ENCODE peak calls at places on chromosome 12, in ten cellular contexts. Y, M, I, Z, D, R, E, C, X and P are unnamed samples.

GRCh38 chr12:51247523-51248206 is 9.0 kb downstream of the DAZAP2 start:
- DNase-seq in Y (no peak), M (no peak), I (no peak), Z (no peak), D (no peak), R (no peak), E (no peak), C (no peak), X (peak; percentile 9), P (no peak)

GRCh38 chr12:52087961-52088820 is 8.7 kb downstream of the SMIM41 start:
- DNase-seq in Y (no peak), M (peak; percentile 11), I (no peak), Z (no peak), D (no peak), R (no peak), E (no peak), C (no peak), X (no peak), P (no peak)

GRCh38 chr12:11941601-11942360 is 129.0 kb upstream of the BCL2L14 start:
- DNase-seq in Y (no peak), M (no peak), I (peak; percentile 86), Z (no peak), D (no peak), R (no peak), E (no peak), C (no peak), X (no peak), P (no peak)

GRCh38 chr12:39440781-39441180 is 2.1 kb downstream of the KIF21A start:
- DNase-seq in Y (no peak), M (no peak), I (no peak), Z (no peak), D (no peak), R (no peak), E (no peak), C (no peak), X (no peak), P (no peak)

GRCh38 chr12:99260597-99260996 is 387.0 kb upstream of the GARIN6 start:
- DNase-seq in Y (no peak), M (no peak), I (no peak), Z (no peak), D (no peak), R (no peak), E (no peak), C (no peak), X (no peak), P (no peak)

GRCh38 chr12:52528641-52529143 is 8.5 kb upstream of the KRT5 start:
- DNase-seq in Y (no peak), M (no peak), I (no peak), Z (no peak), D (no peak), R (peak; percentile 62), E (peak; percentile 63), C (no peak), X (no peak), P (no peak)

GRCh38 chr12:13203028-13203922 is 6.7 kb downstream of the EMP1 start:
- DNase-seq in Y (no peak), M (peak; percentile 8), I (no peak), Z (no peak), D (no peak), R (no peak), E (no peak), C (no peak), X (no peak), P (no peak)

GRCh38 chr12:116182359-116183063 is 95.0 kb downstream of the MED13L start:
- DNase-seq in Y (no peak), M (no peak), I (no peak), Z (no peak), D (no peak), R (no peak), E (no peak), C (no peak), X (no peak), P (no peak)

GRCh38 chr12:89863332-89863938 is 154.8 kb upstream of the ATP2B1 start:
- DNase-seq in Y (peak; percentile 52), M (no peak), I (no peak), Z (no peak), D (peak; percentile 64), R (no peak), E (no peak), C (peak; percentile 71), X (no peak), P (no peak)

GRCh38 chr12:66633676-66634075 is 45.2 kb downstream of the GRIP1 start:
- DNase-seq in Y (no peak), M (no peak), I (no peak), Z (no peak), D (no peak), R (no peak), E (no peak), C (no peak), X (no peak), P (no peak)

GRCh38 chr12:127480775-127481314 is 786.1 kb upstream of the TMEM132C start:
- DNase-seq in Y (no peak), M (no peak), I (no peak), Z (no peak), D (no peak), R (no peak), E (no peak), C (no peak), X (no peak), P (no peak)

GRCh38 chr12:114636723-114637480 is 47.1 kb downstream of the TBX3 start:
- DNase-seq in Y (no peak), M (no peak), I (no peak), Z (peak; percentile 47), D (no peak), R (no peak), E (no peak), C (no peak), X (no peak), P (no peak)

GRCh38 chr12:53750812-53751335 is 905 bp downstream of the CISTR start:
- DNase-seq in Y (no peak), M (no peak), I (peak; percentile 50), Z (no peak), D (no peak), R (no peak), E (no peak), C (no peak), X (no peak), P (no peak)

GRCh38 chr12:26831959-26832816 is 806 bp downstream of the ITPR2 start:
- DNase-seq in Y (peak; percentile 47), M (peak; percentile 56), I (no peak), Z (peak; percentile 71), D (peak; percentile 72), R (peak; percentile 85), E (peak; percentile 37), C (peak; percentile 71), X (peak; percentile 71), P (peak; percentile 31)

GRCh38 chr12:24814379-24815086 is 134.4 kb downstream of the BCAT1 start:
- DNase-seq in Y (no peak), M (no peak), I (no peak), Z (no peak), D (no peak), R (no peak), E (no peak), C (no peak), X (no peak), P (no peak)

GRCh38 chr12:95231190-95231589 is 13.6 kb downstream of the VEZT start:
- DNase-seq in Y (no peak), M (no peak), I (no peak), Z (no peak), D (no peak), R (no peak), E (no peak), C (no peak), X (no peak), P (no peak)

GRCh38 chr12:12008931-12009611 is 61.7 kb upstream of the BCL2L14 start:
- DNase-seq in Y (peak; percentile 61), M (no peak), I (peak; percentile 72), Z (no peak), D (peak; percentile 71), R (no peak), E (no peak), C (no peak), X (peak; percentile 92), P (no peak)

GRCh38 chr12:124565071-124565491 is 2.3 kb downstream of the NCOR2 start:
- DNase-seq in Y (no peak), M (no peak), I (no peak), Z (no peak), D (no peak), R (no peak), E (peak; percentile 43), C (no peak), X (no peak), P (no peak)

GRCh38 chr12:6337958-6338406 is 3.9 kb downstream of the TNFRSF1A start:
- DNase-seq in Y (no peak), M (no peak), I (no peak), Z (no peak), D (no peak), R (no peak), E (no peak), C (no peak), X (no peak), P (no peak)

GRCh38 chr12:119645535-119646059 is 22.3 kb upstream of the PRKAB1 start:
- DNase-seq in Y (no peak), M (no peak), I (no peak), Z (no peak), D (no peak), R (no peak), E (no peak), C (no peak), X (no peak), P (no peak)

GRCh38 chr12:97943359-97943758 is 480.8 kb downstream of the RMST start:
- DNase-seq in Y (no peak), M (no peak), I (no peak), Z (no peak), D (no peak), R (no peak), E (no peak), C (no peak), X (peak; percentile 21), P (no peak)

GRCh38 chr12:24595652-24596235 is 353.2 kb downstream of the BCAT1 start:
- DNase-seq in Y (no peak), M (peak; percentile 16), I (no peak), Z (no peak), D (no peak), R (no peak), E (no peak), C (no peak), X (no peak), P (no peak)

GRCh38 chr12:94073441-94074051 is 74.8 kb upstream of the PLXNC1 start:
- DNase-seq in Y (no peak), M (no peak), I (no peak), Z (no peak), D (no peak), R (no peak), E (no peak), C (no peak), X (no peak), P (no peak)